ENCODE peak calls at places on chromosomes 11 and 22, in five cellular contexts. P is K562, F is HepG2, I is SK-N-SH, Z is GM12878. W is an unnamed sample.

GRCh38 chr11:130103296-130103814 is 33.7 kb downstream of the APLP2 start:
- DNase-seq in F (no peak), Z (no peak), P (no peak), I (peak), W (no peak)

GRCh38 chr11:125941241-125941605 is 4.6 kb upstream of the VSIG10L2 start:
- DNase-seq in Z (no peak), I (no peak), F (no peak), P (no peak), W (no peak)

GRCh38 chr11:43010042-43010441 is 301.8 kb upstream of the API5 start:
- DNase-seq in Z (no peak), I (no peak), F (no peak), P (no peak), W (no peak)

GRCh38 chr11:15893080-15893492 is 463.3 kb downstream of the SOX6 start:
- DNase-seq in Z (no peak), F (no peak), I (peak), P (no peak), W (no peak)

GRCh38 chr11:36376315-36376887 is 80.3 kb downstream of the PRR5L start:
- DNase-seq in F (no peak), P (no peak), I (peak), Z (no peak), W (no peak)

GRCh38 chr11:72589802-72590761 is 84.1 kb downstream of the PDE2A start:
- DNase-seq in I (peak), P (peak), F (peak), Z (no peak), W (no peak)

GRCh38 chr11:119356349-119357031 is 10.0 kb upstream of the MFRP start:
- DNase-seq in Z (no peak), F (no peak), P (peak), I (peak), W (peak)

GRCh38 chr22:39242809-39243442 is 1.9 kb downstream of the PDGFB start:
- DNase-seq in P (peak), Z (no peak), I (no peak), F (peak), W (no peak)

GRCh38 chr11:68113986-68114385 is 7.2 kb downstream of the CHKA start:
- DNase-seq in F (no peak), P (no peak), I (no peak), Z (no peak), W (no peak)

GRCh38 chr11:7579226-7579825 is 65.5 kb downstream of the PPFIBP2 start:
- DNase-seq in F (no peak), I (no peak), Z (no peak), P (no peak), W (no peak)

GRCh38 chr22:42272431-42273004 is 2.1 kb upstream of the TCF20 start:
- DNase-seq in P (no peak), I (no peak), Z (no peak), F (no peak), W (no peak)

GRCh38 chr11:34840736-34841386 is 75.3 kb downstream of the APIP start:
- DNase-seq in I (peak), P (peak), Z (no peak), F (peak), W (peak)

GRCh38 chr11:64034411-64034811 is 1.3 kb upstream of the FLRT1 start:
- DNase-seq in F (no peak), I (no peak), Z (no peak), P (peak), W (no peak)

GRCh38 chr11:117239295-117239694 is 6.8 kb downstream of the RNF214 start:
- DNase-seq in P (no peak), I (no peak), F (no peak), Z (no peak), W (no peak)

GRCh38 chr11:28140689-28141455 is 32.7 kb downstream of the METTL15 start:
- DNase-seq in Z (no peak), P (no peak), F (no peak), I (no peak), W (peak)

GRCh38 chr11:75896843-75897419 is 81.9 kb downstream of the UVRAG start:
- DNase-seq in I (peak), Z (no peak), P (peak), F (peak), W (peak)

GRCh38 chr11:119363874-119364590 is 17.5 kb downstream of the USP2 start:
- DNase-seq in F (no peak), Z (no peak), P (peak), I (peak), W (no peak)

GRCh38 chr11:122981388-122982264 is at the start of gene BSX:
- DNase-seq in F (peak), P (peak), Z (no peak), I (no peak), W (no peak)

GRCh38 chr22:27630754-27631153 is 170.8 kb downstream of the MN1 start:
- DNase-seq in F (no peak), P (no peak), Z (no peak), I (no peak), W (no peak)

GRCh38 chr11:129960216-129961214 is 42.1 kb downstream of the PRDM10 start:
- DNase-seq in F (peak), I (no peak), P (no peak), Z (peak), W (peak)

GRCh38 chr11:72591785-72592490 is 82.3 kb downstream of the PDE2A start:
- DNase-seq in Z (no peak), F (no peak), P (no peak), I (no peak), W (no peak)

GRCh38 chr11:19660076-19660475 is 52.6 kb upstream of the NAV2 start:
- DNase-seq in Z (peak), F (peak), I (no peak), P (peak), W (peak)

GRCh38 chr11:32151036-32151435 is 60.2 kb downstream of the RCN1 start:
- DNase-seq in I (no peak), Z (no peak), P (no peak), F (no peak), W (no peak)

GRCh38 chr11:63521896-63522295 is 14.7 kb upstream of the PLAAT4 start:
- DNase-seq in P (no peak), Z (no peak), F (no peak), I (no peak), W (no peak)

GRCh38 chr22:41969110-41969646 is at the start of gene SEPTIN3:
- DNase-seq in Z (no peak), I (peak), P (no peak), F (no peak), W (no peak)

GRCh38 chr11:77959434-77959833 is 35.0 kb downstream of the INTS4 start:
- DNase-seq in Z (no peak), F (no peak), P (no peak), I (no peak), W (no peak)

DNA sequence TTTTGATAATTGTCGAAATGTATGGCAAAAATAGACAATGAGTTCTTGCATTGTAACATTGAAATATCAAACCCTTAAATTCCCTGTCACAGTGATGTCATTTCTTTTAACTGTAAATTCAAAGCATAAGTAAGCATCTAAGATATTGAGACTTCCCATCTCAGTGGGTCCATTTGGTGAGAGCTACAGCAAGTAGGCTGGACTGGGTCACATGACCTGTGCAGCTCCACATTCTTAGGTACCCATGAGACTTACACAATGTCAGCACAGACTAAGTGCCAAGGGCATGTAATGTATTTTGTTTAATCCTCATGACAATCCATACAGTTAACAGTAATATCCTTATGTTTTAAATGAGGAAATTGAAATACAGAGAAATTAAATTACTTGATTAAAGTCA is 210.7 kb downstream of the NELL1 start:
- DNase-seq in F (no peak), P (no peak), Z (no peak), I (no peak), W (no peak)
- TF ChIP-seq ZBTB33 in F (no peak), P (no peak), Z (no peak), I (no peak), W (no peak)

GRCh38 chr11:116061322-116061721 is 557.1 kb upstream of the CADM1 start:
- DNase-seq in Z (no peak), I (peak), F (no peak), P (no peak), W (no peak)

GRCh38 chr11:116055064-116055463 is 550.8 kb upstream of the CADM1 start:
- DNase-seq in Z (no peak), P (no peak), F (no peak), I (no peak), W (no peak)

GRCh38 chr11:116062526-116063171 is 558.4 kb upstream of the CADM1 start:
- DNase-seq in I (peak), P (peak), Z (no peak), F (no peak), W (no peak)

GRCh38 chr11:116062129-116062525 is 557.9 kb upstream of the CADM1 start:
- DNase-seq in P (no peak), F (no peak), Z (no peak), I (no peak), W (no peak)

DNA sequence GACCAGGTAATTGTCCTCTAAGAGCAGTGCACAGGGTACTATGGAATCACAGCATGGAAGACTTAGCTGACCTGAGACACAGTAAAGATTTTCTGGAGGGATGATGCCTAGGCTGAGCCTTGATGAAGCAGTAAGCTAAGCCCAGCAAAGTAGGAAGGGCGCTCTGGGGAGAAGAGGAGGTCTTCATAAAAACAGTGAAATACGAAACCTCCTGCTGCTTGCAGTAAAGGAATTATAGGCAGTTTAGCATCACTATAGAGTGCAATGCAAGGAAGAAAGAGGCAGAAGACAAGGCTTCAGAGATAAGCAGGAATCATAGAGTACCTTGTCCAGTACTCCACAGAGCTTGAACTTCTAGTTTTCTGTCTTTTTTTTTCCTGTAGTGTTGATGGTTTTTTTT is 555.7 kb upstream of the CADM1 start:
- DNase-seq in P (no peak), Z (no peak), F (no peak), I (no peak), W (no peak)
- H3K4me2 ChIP-seq in P (no peak), Z (no peak), F (no peak), I (no peak), W (no peak)

GRCh38 chr11:57154718-57155117 is 27.0 kb upstream of the LRRC55 start:
- DNase-seq in P (no peak), F (no peak), I (no peak), Z (no peak), W (no peak)
- TF ChIP-seq ZBTB33 in P (no peak), F (no peak), I (no peak), Z (no peak), W (no peak)

GRCh38 chr11:58784995-58785394 is 53.3 kb upstream of the GLYAT start:
- DNase-seq in P (no peak), I (no peak), F (no peak), Z (no peak), W (no peak)

GRCh38 chr11:58787903-58788302 is 56.2 kb upstream of the GLYAT start:
- DNase-seq in Z (no peak), P (no peak), F (no peak), I (no peak), W (no peak)

GRCh38 chr11:58786693-58787092 is 55.0 kb upstream of the GLYAT start:
- DNase-seq in I (no peak), F (no peak), P (no peak), Z (no peak), W (no peak)

DNA sequence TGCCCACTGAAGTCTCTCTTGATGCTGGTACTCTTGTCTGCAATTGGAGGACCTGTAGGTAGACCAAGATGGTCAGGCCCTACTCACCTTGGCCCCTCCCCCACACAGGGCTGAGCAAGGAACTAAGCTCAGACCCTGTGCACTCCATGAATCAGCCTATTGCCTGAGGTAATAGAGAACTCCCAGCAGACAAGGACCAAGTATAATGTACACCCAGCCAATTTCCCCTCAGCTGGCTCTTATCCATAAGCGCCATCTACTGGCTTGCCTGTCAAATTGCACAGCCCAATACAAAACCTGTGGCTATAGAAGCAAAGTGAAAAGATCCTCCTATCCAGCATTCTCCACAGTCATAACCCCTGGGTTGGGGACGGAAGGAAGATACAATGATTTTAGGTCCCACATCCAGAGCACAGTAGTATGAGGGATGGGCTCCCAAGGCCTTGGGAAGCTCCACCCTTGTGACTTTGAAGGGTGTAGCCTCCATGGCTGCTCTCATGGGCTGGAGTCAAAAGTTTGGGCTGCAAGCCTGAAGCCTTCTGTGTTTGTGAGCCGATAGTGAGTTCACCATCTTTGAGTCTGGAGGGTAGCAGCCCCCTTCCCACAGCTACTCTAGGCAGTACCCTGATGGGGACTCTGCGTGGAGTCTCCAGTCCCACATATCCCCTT is 56.0 kb downstream of the GLYATL2 start:
- DNase-seq in I (peak), F (peak), P (peak), Z (peak), W (peak)
- H3K4me2 ChIP-seq in I (no peak), F (no peak), P (no peak), Z (no peak), W (peak)